ENCODE peak calls at places on chromosomes 5 and 9, in five cellular contexts. B is breast epithelium, O is fibroblast of the aortic adventitia, Z is body of pancreas, I is WTC11. V is an unnamed sample.

GRCh38 chr9:108039491-108039890 is 549.9 kb upstream of the KLF4 start:
- DNase-seq in B (no peak), O (peak), Z (no peak), I (no peak), V (no peak)

GRCh38 chr9:120856700-120857099 is 14.0 kb upstream of the PSMD5 start:
- DNase-seq in B (peak), O (no peak), Z (peak), I (no peak), V (no peak)

GRCh38 chr5:2531318-2531717 is 220.2 kb downstream of the IRX2 start:
- DNase-seq in B (no peak), O (no peak), Z (no peak), I (no peak), V (no peak)

GRCh38 chr9:107158321-107158720 is 124.8 kb upstream of the RAD23B start:
- DNase-seq in B (no peak), O (peak), Z (no peak), I (peak), V (peak)

GRCh38 chr9:95874989-95875304 is 544 bp upstream of the ERCC6L2 start:
- DNase-seq in B (peak), O (no peak), Z (peak), I (peak), V (peak)

GRCh38 chr5:172238334-172238733 is 44.4 kb downstream of the EFCAB9 start:
- DNase-seq in B (no peak), O (no peak), Z (no peak), I (no peak), V (no peak)

GRCh38 chr9:36450110-36450732 is 50.2 kb upstream of the RNF38 start:
- DNase-seq in B (no peak), O (peak), Z (peak), I (no peak), V (peak)

GRCh38 chr5:1471997-1472963 is 27.0 kb upstream of the SLC6A3 start:
- DNase-seq in B (peak), O (no peak), Z (no peak), I (no peak), V (no peak)

GRCh38 chr9:1018121-1018520 is 32.0 kb upstream of the DMRT2 start:
- DNase-seq in B (no peak), O (peak), Z (peak), I (peak), V (peak)

GRCh38 chr9:133188006-133188842 is 20.8 kb downstream of the OBP2B start:
- DNase-seq in B (no peak), O (no peak), Z (peak), I (peak), V (no peak)

GRCh38 chr5:947626-948471 is 55.2 kb downstream of the TRIP13 start:
- DNase-seq in B (no peak), O (peak), Z (no peak), I (no peak), V (peak)

GRCh38 chr5:145681686-145682085 is 153.5 kb downstream of the PRELID2 start:
- DNase-seq in B (no peak), O (peak), Z (peak), I (peak), V (peak)

GRCh38 chr9:26689041-26689440 is 203.6 kb downstream of the CAAP1 start:
- DNase-seq in B (no peak), O (no peak), Z (no peak), I (no peak), V (no peak)

GRCh38 chr9:125559194-125559593 is 147.8 kb downstream of the MAPKAP1 start:
- DNase-seq in B (no peak), O (no peak), Z (no peak), I (no peak), V (no peak)

GRCh38 chr9:125561497-125562148 is 145.4 kb downstream of the MAPKAP1 start:
- DNase-seq in B (no peak), O (no peak), Z (no peak), I (no peak), V (no peak)

GRCh38 chr9:125556046-125556445 is 151.0 kb downstream of the MAPKAP1 start:
- DNase-seq in B (no peak), O (no peak), Z (no peak), I (no peak), V (no peak)

GRCh38 chr9:125559894-125560293 is 147.1 kb downstream of the MAPKAP1 start:
- DNase-seq in B (no peak), O (no peak), Z (no peak), I (no peak), V (no peak)

DNA sequence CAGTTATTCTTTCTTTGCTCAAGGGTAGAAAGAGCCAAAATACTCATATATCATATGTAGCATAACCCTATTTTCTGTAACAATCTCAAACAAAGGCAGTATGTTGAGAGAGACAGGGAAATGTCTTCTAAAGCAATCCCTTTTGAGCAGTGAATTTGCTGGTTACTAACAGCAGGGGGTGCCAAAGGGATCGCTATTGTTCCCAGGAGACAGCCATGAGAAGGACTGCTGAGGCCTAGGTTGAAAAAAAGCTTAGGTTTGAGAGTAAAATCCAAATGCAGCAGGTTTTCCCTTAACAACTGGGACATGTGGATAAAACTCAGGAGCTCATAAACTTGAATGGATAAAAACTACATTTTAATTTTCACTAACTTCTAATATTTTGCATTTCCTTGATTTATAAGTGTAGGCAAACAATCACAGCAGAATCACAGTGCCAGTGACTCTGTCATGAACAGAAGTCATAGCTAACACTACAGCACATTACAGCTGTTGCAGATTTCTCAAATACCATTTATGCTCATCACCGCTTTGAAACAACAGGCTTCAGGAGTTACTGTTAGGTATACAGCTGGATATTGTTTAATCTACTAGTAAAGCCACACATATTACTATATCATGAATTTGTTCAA is 148.4 kb downstream of the MAPKAP1 start:
- DNase-seq in B (no peak), O (peak), Z (peak), I (peak), V (peak)
- TF ChIP-seq CTCF in B (peak), O (peak), Z (peak), I (peak), V (peak)

GRCh38 chr5:141343953-141344463 is 379 bp downstream of the PCDHGA3 start:
- DNase-seq in B (no peak), O (no peak), Z (no peak), I (no peak), V (no peak)

GRCh38 chr5:141342773-141343172 is 856 bp upstream of the PCDHGA3 start:
- DNase-seq in B (no peak), O (no peak), Z (no peak), I (no peak), V (no peak)

GRCh38 chr5:141343242-141343952 is at the start of gene PCDHGA3:
- DNase-seq in B (no peak), O (peak), Z (no peak), I (no peak), V (peak)

GRCh38 chr5:141349917-141350619 is at the start of gene PCDHGB1:
- DNase-seq in B (no peak), O (peak), Z (peak), I (peak), V (peak)

DNA sequence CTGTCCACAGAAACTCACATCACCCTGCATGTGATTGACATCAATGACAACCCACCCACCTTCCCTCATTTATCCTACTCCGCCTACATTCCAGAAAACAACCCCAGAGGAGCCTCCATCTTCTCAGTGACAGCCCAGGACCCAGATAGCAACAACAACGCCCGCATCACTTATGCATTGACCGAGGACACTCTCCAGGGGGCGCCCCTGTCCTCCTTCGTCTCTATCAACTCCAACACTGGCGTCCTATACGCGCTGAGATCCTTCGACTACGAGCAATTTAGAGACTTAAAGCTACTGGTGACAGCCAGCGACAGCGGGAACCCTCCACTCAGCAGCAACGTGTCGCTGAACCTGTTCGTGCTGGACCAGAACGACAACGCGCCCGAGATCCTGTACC is 1.7 kb downstream of the PCDHGA3 start:
- DNase-seq in B (no peak), O (no peak), Z (no peak), I (no peak), V (no peak)
- TF ChIP-seq CTCF in B (no peak), O (no peak), Z (no peak), I (no peak), V (no peak)

GRCh38 chr9:5269249-5269715 is 35.2 kb downstream of the RLN2 start:
- DNase-seq in B (no peak), O (peak), Z (no peak), I (no peak), V (peak)

GRCh38 chr9:5265939-5266338 is 34.7 kb downstream of the INSL4 start:
- DNase-seq in B (no peak), O (no peak), Z (no peak), I (peak), V (no peak)

GRCh38 chr9:5264219-5264595 is 33.0 kb downstream of the INSL4 start:
- DNase-seq in B (no peak), O (no peak), Z (no peak), I (no peak), V (no peak)

DNA sequence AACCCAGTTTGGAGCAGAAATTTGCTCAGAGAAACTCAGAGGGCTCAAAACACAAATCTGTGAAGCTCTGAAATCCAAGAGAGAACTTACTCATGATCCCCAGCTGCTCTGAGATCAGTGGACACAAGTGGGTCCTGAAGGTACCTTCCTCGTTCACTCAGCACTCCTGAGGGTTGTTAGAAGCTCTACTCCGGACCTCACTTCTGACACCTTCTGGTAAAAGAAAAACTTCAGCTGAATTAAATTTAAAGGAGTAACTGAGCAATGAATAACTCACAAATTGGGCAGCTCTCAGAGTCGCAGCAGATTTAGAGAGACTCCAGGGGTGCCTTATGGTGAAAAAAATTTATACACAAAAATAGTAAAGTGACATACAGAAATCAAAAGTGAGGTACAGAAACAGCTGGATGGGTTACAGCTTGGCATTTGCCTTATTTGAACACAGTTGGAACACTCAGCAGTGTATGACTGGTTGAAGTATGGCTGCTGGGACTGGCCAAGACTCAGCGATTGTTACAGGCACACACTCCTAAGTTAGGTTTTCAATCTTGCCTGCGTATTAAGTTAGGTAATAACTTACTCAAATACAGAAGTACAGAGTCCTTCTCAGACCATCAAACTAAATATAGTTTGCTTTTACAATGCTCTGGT is 32.5 kb downstream of the INSL4 start:
- DNase-seq in B (no peak), O (peak), Z (peak), I (no peak), V (peak)
- TF ChIP-seq CTCF in B (no peak), O (no peak), Z (no peak), I (no peak), V (no peak)

GRCh38 chr9:100700689-100701318 is 122.9 kb downstream of the CAVIN4 start:
- DNase-seq in B (no peak), O (peak), Z (peak), I (peak), V (peak)
- TF ChIP-seq CTCF in B (no peak), O (peak), Z (peak), I (peak), V (peak)

GRCh38 chr5:63564789-63565188 is 397.5 kb downstream of the HTR1A start:
- DNase-seq in B (no peak), O (no peak), Z (peak), I (no peak), V (no peak)
- TF ChIP-seq CTCF in B (no peak), O (no peak), Z (no peak), I (no peak), V (no peak)

GRCh38 chr5:135176991-135177390 is 143.0 kb upstream of the PITX1 start:
- DNase-seq in B (no peak), O (no peak), Z (no peak), I (no peak), V (no peak)

GRCh38 chr5:135173662-135174290 is 139.7 kb upstream of the PITX1 start:
- DNase-seq in B (no peak), O (no peak), Z (no peak), I (no peak), V (no peak)

GRCh38 chr5:135177591-135177990 is 143.6 kb upstream of the PITX1 start:
- DNase-seq in B (no peak), O (no peak), Z (no peak), I (no peak), V (no peak)

GRCh38 chr5:135172718-135173117 is 138.7 kb upstream of the PITX1 start:
- DNase-seq in B (no peak), O (no peak), Z (no peak), I (no peak), V (no peak)

GRCh38 chr5:135174315-135175096 is 140.5 kb upstream of the PITX1 start:
- DNase-seq in B (no peak), O (no peak), Z (no peak), I (peak), V (no peak)
- TF ChIP-seq CTCF in B (no peak), O (peak), Z (no peak), I (peak), V (no peak)

GRCh38 chr9:68533678-68534077 is 7.0 kb downstream of the TMEM252 start:
- DNase-seq in B (no peak), O (no peak), Z (no peak), I (no peak), V (no peak)

GRCh38 chr9:68530618-68531017 is 10.1 kb downstream of the TMEM252 start:
- DNase-seq in B (no peak), O (no peak), Z (peak), I (peak), V (no peak)
- TF ChIP-seq CTCF in B (no peak), O (no peak), Z (no peak), I (no peak), V (no peak)

V was measured in AG10803.